ENCODE peak calls at places on chromosome 11, in eight cellular contexts. T is thoracic aorta, K is transverse colon, Z is psoas muscle, S is A549, Q is IMR-90, O is pancreas, H is lower lobe of right lung. A is an unnamed sample.

GRCh38 chr11:68008381-68009337 is 1.5 kb upstream of the ALDH3B1 start:
- DNase-seq in Z (no peak), Q (no peak), O (no peak), T (no peak), H (peak), K (peak), S (no peak), A (no peak)

GRCh38 chr11:114280696-114281095 is 15.5 kb upstream of the NNMT start:
- DNase-seq in Z (peak), Q (peak), T (no peak), O (no peak), H (peak), S (peak), K (no peak), A (peak)

GRCh38 chr11:36441610-36442208 is 68.4 kb downstream of the TRAF6 start:
- DNase-seq in Z (no peak), S (no peak), O (no peak), T (no peak), K (no peak), Q (no peak), H (no peak), A (no peak)

GRCh38 chr11:20156280-20156875 is 3.9 kb downstream of the DBX1 start:
- DNase-seq in K (peak), T (no peak), Z (peak), S (no peak), Q (no peak), H (no peak), O (no peak), A (no peak)

GRCh38 chr11:57474017-57474750 is 13.9 kb downstream of the RTN4RL2 start:
- DNase-seq in H (no peak), K (no peak), S (no peak), T (no peak), Z (no peak), Q (peak), O (no peak), A (no peak)

GRCh38 chr11:64321533-64321932 is 3.6 kb downstream of the PRDX5 start:
- DNase-seq in O (peak), H (peak), K (peak), S (no peak), T (no peak), Q (peak), Z (no peak), A (peak)

GRCh38 chr11:100578966-100579365 is 108.1 kb upstream of the ARHGAP42 start:
- DNase-seq in T (no peak), O (no peak), K (no peak), S (no peak), H (no peak), Z (no peak), Q (peak), A (no peak)

GRCh38 chr11:2662024-2662312 is 37.8 kb downstream of the KCNQ1OT1 start:
- DNase-seq in T (no peak), S (no peak), Q (no peak), O (no peak), K (no peak), H (no peak), Z (no peak), A (no peak)

GRCh38 chr11:104061851-104062521 is 25.5 kb downstream of the DDI1 start:
- DNase-seq in S (no peak), H (no peak), T (no peak), K (no peak), Z (no peak), Q (peak), O (no peak), A (no peak)

GRCh38 chr11:3849297-3849874 is 6.1 kb upstream of the STIM1 start:
- DNase-seq in H (no peak), Q (peak), Z (no peak), O (no peak), T (no peak), S (peak), K (no peak), A (peak)

GRCh38 chr11:117823294-117823940 is 1.1 kb downstream of the FXYD2 start:
- DNase-seq in O (no peak), H (no peak), T (no peak), K (peak), S (peak), Z (no peak), Q (no peak), A (no peak)

GRCh38 chr11:105000167-105000566 is 22.8 kb downstream of the CASP5 start:
- DNase-seq in T (no peak), Q (no peak), K (no peak), S (peak), O (no peak), H (no peak), Z (no peak), A (peak)

GRCh38 chr11:113850188-113850587 is 25.2 kb downstream of the USP28 start:
- DNase-seq in Q (no peak), Z (no peak), T (no peak), S (no peak), K (no peak), H (no peak), O (no peak), A (no peak)

GRCh38 chr11:30210357-30210756 is 20.5 kb upstream of the FSHB start:
- DNase-seq in Q (no peak), O (no peak), S (no peak), K (no peak), H (no peak), T (no peak), Z (no peak), A (peak)

GRCh38 chr11:11786771-11787170 is 55.0 kb upstream of the USP47 start:
- DNase-seq in K (no peak), H (no peak), S (peak), T (no peak), O (no peak), Q (peak), Z (no peak), A (peak)

GRCh38 chr11:132346558-132347148 is 976.2 kb downstream of the NTM start:
- DNase-seq in Q (no peak), O (no peak), H (no peak), T (no peak), Z (no peak), S (no peak), K (no peak), A (no peak)

GRCh38 chr11:30206249-30206996 is 24.4 kb upstream of the FSHB start:
- DNase-seq in S (no peak), K (no peak), Z (no peak), H (no peak), Q (no peak), O (no peak), T (no peak), A (no peak)

GRCh38 chr11:116651098-116651756 is 121.6 kb downstream of the BUD13 start:
- DNase-seq in O (no peak), K (no peak), S (no peak), T (no peak), Z (no peak), Q (no peak), H (no peak), A (no peak)

GRCh38 chr11:57325735-57326048 is 940 bp upstream of the TNKS1BP1 start:
- DNase-seq in S (peak), Z (peak), H (peak), T (no peak), O (peak), Q (no peak), K (peak), A (no peak)

GRCh38 chr11:43505171-43505570 is 146.5 kb downstream of the TTC17 start:
- DNase-seq in Z (no peak), Q (no peak), S (no peak), K (no peak), T (no peak), O (no peak), H (no peak), A (no peak)

GRCh38 chr11:69402251-69402892 is 79.1 kb upstream of the LINC01488 start:
- DNase-seq in O (no peak), Q (no peak), Z (no peak), S (no peak), H (no peak), T (no peak), K (no peak), A (no peak)

GRCh38 chr11:87740968-87741367 is 434.3 kb downstream of the RAB38 start:
- DNase-seq in H (no peak), S (no peak), Q (no peak), K (no peak), Z (no peak), O (no peak), T (no peak), A (no peak)

GRCh38 chr11:94638278-94638901 is 71.2 kb downstream of the PIWIL4 start:
- DNase-seq in Q (no peak), S (no peak), T (no peak), H (no peak), K (no peak), O (no peak), Z (no peak), A (no peak)

GRCh38 chr11:20949585-20949984 is 280.2 kb downstream of the NELL1 start:
- DNase-seq in O (no peak), Q (no peak), H (no peak), K (no peak), T (no peak), Z (no peak), S (no peak), A (no peak)

GRCh38 chr11:75025561-75025960 is 36.8 kb downstream of the NEU3 start:
- DNase-seq in K (no peak), Z (no peak), Q (no peak), T (no peak), S (no peak), H (no peak), O (no peak), A (no peak)

GRCh38 chr11:103441021-103441420 is 331.8 kb downstream of the DYNC2H1 start:
- DNase-seq in H (no peak), Q (no peak), T (no peak), O (no peak), S (no peak), K (no peak), Z (no peak), A (no peak)

GRCh38 chr11:1533342-1533725 is 38.7 kb downstream of the DUSP8 start:
- DNase-seq in H (no peak), S (no peak), Q (no peak), T (no peak), K (no peak), Z (no peak), O (no peak), A (no peak)
- H3K27ac ChIP-seq in H (peak), S (no peak), Q (no peak), T (peak), K (no peak), Z (peak), O (no peak), A (peak)

GRCh38 chr11:60170566-60170965 is 12.3 kb downstream of the MS4A6A start:
- DNase-seq in Q (no peak), S (no peak), Z (no peak), O (no peak), T (no peak), H (no peak), K (no peak), A (no peak)

GRCh38 chr11:60172011-60172410 is 10.9 kb downstream of the MS4A6A start:
- DNase-seq in H (no peak), S (no peak), Q (no peak), O (no peak), Z (no peak), T (no peak), K (no peak), A (no peak)

GRCh38 chr11:60168306-60168705 is 14.6 kb downstream of the MS4A6A start:
- DNase-seq in H (no peak), O (no peak), T (no peak), Z (no peak), S (no peak), Q (no peak), K (peak), A (no peak)

GRCh38 chr11:60165946-60166345 is 16.9 kb downstream of the MS4A6A start:
- DNase-seq in T (no peak), H (no peak), K (no peak), O (no peak), S (no peak), Q (no peak), Z (no peak), A (no peak)

DNA sequence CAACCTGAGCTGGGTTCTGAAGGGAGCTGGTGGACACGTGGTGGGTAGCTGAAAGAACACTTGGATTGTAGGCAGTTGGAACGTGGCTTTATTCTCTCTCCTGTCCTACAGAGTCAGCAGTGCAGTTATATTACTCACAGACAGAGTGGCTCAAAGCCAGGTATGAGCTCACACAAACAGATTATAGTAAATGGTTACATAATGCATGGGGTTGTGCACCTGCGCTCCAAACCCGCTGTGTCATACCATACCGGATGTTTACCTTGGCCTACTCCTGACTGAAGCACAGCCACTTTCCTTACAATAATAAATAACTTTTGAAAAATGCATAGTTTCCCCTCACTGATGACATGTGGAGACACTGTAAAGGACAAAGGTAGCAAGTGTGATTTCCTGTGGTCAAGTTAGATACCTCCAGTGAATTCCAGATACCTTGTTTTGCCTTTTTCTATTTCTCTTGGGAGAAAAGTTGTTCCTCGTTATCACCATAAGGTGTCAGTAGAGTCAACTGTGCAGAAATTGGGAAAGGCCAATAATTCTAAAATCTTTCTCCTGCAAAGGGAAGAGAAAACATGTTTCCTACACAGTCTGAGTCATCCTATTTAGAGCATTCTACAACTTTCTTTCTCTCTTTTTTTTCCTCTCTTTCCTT is 13.5 kb downstream of the MS4A6A start:
- DNase-seq in O (peak), S (peak), H (no peak), K (peak), Q (no peak), Z (no peak), T (no peak), A (peak)
- TF ChIP-seq CTCF in O (no peak), S (peak), H (peak), K (peak), Q (peak), Z (peak), T (peak), A (peak)

GRCh38 chr11:111298466-111299110 is at the start of gene POU2AF3:
- DNase-seq in K (no peak), Q (no peak), T (no peak), S (no peak), Z (no peak), H (peak), O (no peak), A (no peak)
- H3K27ac ChIP-seq in K (peak), Q (no peak), T (peak), S (peak), Z (peak), H (peak), O (peak), A (no peak)

GRCh38 chr11:122294041-122294440 is 178.0 kb upstream of the BLID start:
- DNase-seq in S (no peak), K (no peak), H (no peak), Q (no peak), Z (no peak), T (no peak), O (no peak), A (no peak)

DNA sequence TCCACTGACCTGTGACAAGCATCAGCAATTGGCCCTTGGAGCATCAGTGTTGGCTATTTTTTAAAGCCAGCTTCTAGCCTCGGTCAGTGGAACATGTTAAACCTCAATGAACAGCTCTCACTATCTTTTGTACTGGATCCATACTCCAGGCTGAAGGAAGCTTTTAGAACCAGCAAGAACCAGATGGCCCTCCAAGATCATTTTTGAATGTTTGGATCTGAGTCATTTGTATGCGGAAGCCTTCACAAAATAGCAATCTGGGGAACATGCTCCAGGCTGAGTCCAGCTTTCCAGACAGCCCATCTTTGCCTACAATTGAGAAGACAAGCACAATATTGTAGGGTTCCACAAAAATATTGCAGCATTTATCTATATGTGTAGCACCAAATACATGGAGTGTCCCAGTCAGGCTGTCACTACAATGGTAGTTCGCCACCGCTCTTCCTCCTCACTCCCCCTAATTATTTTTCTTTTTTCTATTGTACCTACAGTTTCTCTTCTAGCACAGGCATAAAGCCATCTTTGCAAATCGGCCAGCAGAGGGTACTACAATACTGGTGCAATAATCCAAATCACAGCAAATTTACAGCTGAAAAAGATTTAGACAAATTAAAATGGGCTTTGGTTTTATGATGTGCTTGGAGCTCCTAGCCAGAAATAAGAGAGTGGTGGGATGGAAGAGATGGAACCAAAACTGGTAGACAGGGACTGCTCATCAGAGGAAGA is 177.4 kb upstream of the BLID start:
- DNase-seq in T (no peak), S (no peak), K (no peak), Q (peak), H (no peak), O (no peak), Z (no peak), A (no peak)
- TF ChIP-seq CTCF in T (peak), S (no peak), K (no peak), Q (peak), H (no peak), O (no peak), Z (peak), A (no peak)

GRCh38 chr11:97570636-97571035 is 1180.8 kb downstream of the JRKL start:
- DNase-seq in O (no peak), H (no peak), T (no peak), Z (no peak), K (no peak), S (no peak), Q (no peak), A (no peak)

GRCh38 chr11:97567801-97568200 is 1178.0 kb downstream of the JRKL start:
- DNase-seq in K (no peak), H (no peak), Z (no peak), T (no peak), O (no peak), S (no peak), Q (no peak), A (no peak)
- H3K27ac ChIP-seq in K (no peak), H (no peak), Z (no peak), T (no peak), O (no peak), S (no peak), Q (no peak), A (no peak)

GRCh38 chr11:77115181-77115611 is 12.6 kb downstream of the OMP start:
- DNase-seq in H (no peak), S (peak), K (no peak), Q (no peak), O (no peak), Z (no peak), T (no peak), A (no peak)
- TF ChIP-seq CTCF in H (no peak), S (no peak), K (no peak), Q (no peak), O (no peak), Z (no peak), T (no peak), A (no peak)

DNA sequence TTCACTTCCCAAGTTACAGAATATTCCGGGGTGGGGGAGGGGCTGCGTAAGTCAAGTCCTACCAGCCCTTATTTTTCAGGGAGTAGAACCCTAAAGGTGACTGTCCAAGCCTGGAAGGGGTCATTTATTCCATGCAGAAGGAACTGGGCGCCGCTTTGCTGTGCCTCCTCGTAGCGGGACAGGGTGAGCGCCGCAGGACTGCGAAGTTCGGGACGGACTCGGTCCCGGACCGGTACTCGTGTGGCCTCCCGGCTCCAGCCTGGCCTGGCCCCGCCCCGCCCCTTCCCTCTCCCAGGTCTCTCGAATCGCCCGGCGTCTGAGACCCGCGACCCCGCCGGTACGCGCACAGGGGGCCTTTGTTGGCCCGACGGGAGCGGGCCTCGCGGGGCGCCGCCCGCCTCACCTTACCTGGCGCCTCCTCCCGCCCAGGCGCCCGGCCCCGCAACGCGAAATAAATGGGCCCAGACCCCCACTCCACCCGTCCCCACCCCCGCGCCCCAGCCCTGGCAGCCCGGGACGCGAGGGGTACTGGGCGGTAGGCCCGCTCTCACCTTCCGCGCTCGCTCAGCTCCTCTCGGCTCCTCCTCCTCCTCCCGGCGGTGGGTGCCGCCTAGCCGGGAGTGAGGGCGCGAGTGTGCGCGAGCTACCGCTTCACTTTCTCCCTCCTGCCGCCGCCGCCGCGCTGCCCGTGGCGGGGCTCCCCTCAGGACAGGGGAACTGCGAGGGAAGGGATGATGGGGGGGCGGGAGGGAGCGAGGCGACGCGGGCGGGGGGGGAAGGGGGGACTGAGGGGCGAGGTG is 693 bp downstream of the PAK1 start:
- DNase-seq in T (no peak), O (peak), S (peak), K (peak), Z (peak), Q (no peak), H (peak), A (peak)
- H3K27ac ChIP-seq in T (no peak), O (peak), S (peak), K (peak), Z (peak), Q (no peak), H (peak), A (peak)

DNA sequence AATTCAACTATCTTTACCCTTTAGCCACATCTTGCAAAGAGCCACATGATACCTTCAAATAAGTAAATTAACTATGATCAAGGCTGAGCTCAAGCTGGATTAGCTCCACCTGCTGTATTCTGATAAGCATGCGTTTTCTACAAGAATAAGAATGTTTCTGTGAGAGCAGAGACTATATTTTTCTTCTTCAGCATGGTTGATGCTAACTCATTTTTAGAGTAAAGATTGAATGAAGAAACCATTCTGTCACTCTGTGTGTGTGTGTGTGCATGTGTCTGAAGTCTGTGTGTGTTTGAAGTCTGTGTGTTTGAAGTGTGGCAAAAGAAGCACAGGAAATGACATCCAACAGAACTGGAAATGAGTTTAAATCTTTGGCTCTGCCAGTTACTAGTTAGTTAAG is 12.0 kb upstream of the LAYN start:
- DNase-seq in Q (peak), T (no peak), K (no peak), H (no peak), Z (no peak), O (no peak), S (no peak), A (no peak)
- TF ChIP-seq CTCF in Q (no peak), T (no peak), K (no peak), H (no peak), Z (no peak), O (no peak), S (no peak), A (no peak)

GRCh38 chr11:126029237-126029636 is 33.4 kb downstream of the CDON start:
- DNase-seq in O (no peak), S (no peak), K (no peak), H (no peak), Z (no peak), Q (no peak), T (no peak), A (no peak)

GRCh38 chr11:126029805-126030204 is 32.9 kb downstream of the CDON start:
- DNase-seq in Q (no peak), K (no peak), S (no peak), H (no peak), Z (no peak), T (no peak), O (no peak), A (no peak)

GRCh38 chr11:126024143-126024542 is 38.5 kb downstream of the CDON start:
- DNase-seq in T (no peak), H (no peak), S (no peak), O (no peak), Z (no peak), Q (no peak), K (no peak), A (no peak)

GRCh38 chr11:126025822-126026221 is 36.8 kb downstream of the CDON start:
- DNase-seq in T (no peak), K (no peak), O (no peak), H (no peak), Z (no peak), S (no peak), Q (no peak), A (no peak)

GRCh38 chr11:126026579-126026978 is 36.1 kb downstream of the CDON start:
- DNase-seq in S (no peak), Z (no peak), H (no peak), O (no peak), K (no peak), T (no peak), Q (no peak), A (no peak)
- H3K27ac ChIP-seq in S (no peak), Z (no peak), H (no peak), O (no peak), K (peak), T (no peak), Q (no peak), A (no peak)

A was measured in RWPE1.